ENCODE peak calls at places on chromosome 4, in five cellular contexts. One of them, this sample, is unnamed.

GRCh38 chr4:113455081-113455480 is 306.5 kb downstream of the CAMK2D start:
- DNase-seq in A549: no peak
- DNase-seq in GM12878: no peak
- DNase-seq in HepG2: no peak
- DNase-seq in K562: no peak
- DNase-seq in this sample: no peak

GRCh38 chr4:120395746-120396145 is 329.1 kb upstream of the MAD2L1 start:
- DNase-seq in A549: no peak
- DNase-seq in GM12878: no peak
- DNase-seq in HepG2: no peak
- DNase-seq in K562: no peak
- DNase-seq in this sample: no peak

GRCh38 chr4:99921174-99921573 is 25.2 kb downstream of the DNAJB14 start:
- DNase-seq in A549: no peak
- DNase-seq in GM12878: no peak
- DNase-seq in HepG2: no peak
- DNase-seq in K562: no peak
- DNase-seq in this sample: no peak

GRCh38 chr4:187302456-187302855 is 578.8 kb upstream of the FAT1 start:
- DNase-seq in A549: no peak
- DNase-seq in GM12878: no peak
- DNase-seq in HepG2: no peak
- DNase-seq in K562: no peak
- DNase-seq in this sample: no peak

GRCh38 chr4:186920486-186920885 is 196.8 kb upstream of the FAT1 start:
- DNase-seq in A549: no peak
- DNase-seq in GM12878: no peak
- DNase-seq in HepG2: no peak
- DNase-seq in K562: no peak
- DNase-seq in this sample: no peak

GRCh38 chr4:148651991-148652390 is 209.8 kb upstream of the NR3C2 start:
- DNase-seq in A549: no peak
- DNase-seq in GM12878: no peak
- DNase-seq in HepG2: no peak
- DNase-seq in K562: no peak
- DNase-seq in this sample: peak

GRCh38 chr4:20520901-20521300 is 179.4 kb upstream of the PACRGL start:
- DNase-seq in A549: no peak
- DNase-seq in GM12878: no peak
- DNase-seq in HepG2: no peak
- DNase-seq in K562: no peak
- DNase-seq in this sample: no peak

GRCh38 chr4:116143221-116143620 is 942.2 kb downstream of the TRAM1L1 start:
- DNase-seq in A549: no peak
- DNase-seq in GM12878: no peak
- DNase-seq in HepG2: no peak
- DNase-seq in K562: no peak
- DNase-seq in this sample: no peak

GRCh38 chr4:140989944-140990343 is 143.3 kb downstream of the RNF150 start:
- DNase-seq in A549: no peak
- DNase-seq in GM12878: no peak
- DNase-seq in HepG2: no peak
- DNase-seq in K562: no peak
- DNase-seq in this sample: no peak

GRCh38 chr4:769511-769910 is 56.4 kb downstream of the CPLX1 start:
- DNase-seq in A549: no peak
- DNase-seq in GM12878: no peak
- DNase-seq in HepG2: no peak
- DNase-seq in K562: no peak
- DNase-seq in this sample: no peak

GRCh38 chr4:99468891-99469290 is 33.7 kb upstream of the ADH7 start:
- DNase-seq in A549: no peak
- DNase-seq in GM12878: no peak
- DNase-seq in HepG2: no peak
- DNase-seq in K562: no peak
- DNase-seq in this sample: no peak

GRCh38 chr4:175947117-175947722 is 118.4 kb upstream of the WDR17 start:
- DNase-seq in A549: no peak
- DNase-seq in GM12878: no peak
- DNase-seq in HepG2: peak
- DNase-seq in K562: no peak
- DNase-seq in this sample: peak

GRCh38 chr4:184937745-184938144 is 80.5 kb upstream of the HELT start:
- DNase-seq in A549: no peak
- DNase-seq in GM12878: no peak
- DNase-seq in HepG2: no peak
- DNase-seq in K562: no peak
- DNase-seq in this sample: peak

GRCh38 chr4:125951275-125951887 is 636.6 kb downstream of the FAT4 start:
- DNase-seq in A549: no peak
- DNase-seq in GM12878: no peak
- DNase-seq in HepG2: no peak
- DNase-seq in K562: no peak
- DNase-seq in this sample: no peak

GRCh38 chr4:144667500-144667899 is 21.5 kb downstream of the HHIP start:
- DNase-seq in A549: no peak
- DNase-seq in GM12878: no peak
- DNase-seq in HepG2: no peak
- DNase-seq in K562: no peak
- DNase-seq in this sample: no peak

GRCh38 chr4:21884615-21885014 is 64.0 kb downstream of the KCNIP4 start:
- DNase-seq in A549: no peak
- DNase-seq in GM12878: no peak
- DNase-seq in HepG2: no peak
- DNase-seq in K562: no peak
- DNase-seq in this sample: no peak

GRCh38 chr4:155807021-155807420 is 48.2 kb downstream of the GUCY1B1 start:
- DNase-seq in A549: no peak
- DNase-seq in GM12878: no peak
- DNase-seq in HepG2: no peak
- DNase-seq in K562: no peak
- DNase-seq in this sample: no peak

GRCh38 chr4:41321216-41321945 is 64.7 kb downstream of the UCHL1 start:
- DNase-seq in A549: no peak
- DNase-seq in GM12878: no peak
- DNase-seq in HepG2: no peak
- DNase-seq in K562: no peak
- DNase-seq in this sample: no peak

GRCh38 chr4:41318839-41319530 is 62.3 kb downstream of the UCHL1 start:
- DNase-seq in A549: peak
- DNase-seq in GM12878: no peak
- DNase-seq in HepG2: peak
- DNase-seq in K562: no peak
- DNase-seq in this sample: no peak

GRCh38 chr4:41320278-41320677 is 63.5 kb downstream of the UCHL1 start:
- DNase-seq in A549: no peak
- DNase-seq in GM12878: no peak
- DNase-seq in HepG2: no peak
- DNase-seq in K562: no peak
- DNase-seq in this sample: no peak

GRCh38 chr4:41320786-41321185 is 64.1 kb downstream of the UCHL1 start:
- DNase-seq in A549: no peak
- DNase-seq in GM12878: no peak
- DNase-seq in HepG2: no peak
- DNase-seq in K562: no peak
- DNase-seq in this sample: no peak

GRCh38 chr4:41319553-41319952 is 62.8 kb downstream of the UCHL1 start:
- DNase-seq in A549: peak
- DNase-seq in GM12878: no peak
- DNase-seq in HepG2: peak
- DNase-seq in K562: no peak
- DNase-seq in this sample: no peak
- TF ChIP-seq JUNB in A549: peak
- TF ChIP-seq JUNB in GM12878: no peak
- TF ChIP-seq JUNB in HepG2: no peak
- TF ChIP-seq JUNB in K562: no peak
- TF ChIP-seq JUNB in this sample: no peak

GRCh38 chr4:89509708-89510269 is 202.2 kb upstream of the GPRIN3 start:
- DNase-seq in A549: no peak
- DNase-seq in GM12878: peak
- DNase-seq in HepG2: no peak
- DNase-seq in K562: no peak
- DNase-seq in this sample: no peak

GRCh38 chr4:89511776-89512175 is 204.2 kb upstream of the GPRIN3 start:
- DNase-seq in A549: no peak
- DNase-seq in GM12878: no peak
- DNase-seq in HepG2: no peak
- DNase-seq in K562: no peak
- DNase-seq in this sample: peak

DNA sequence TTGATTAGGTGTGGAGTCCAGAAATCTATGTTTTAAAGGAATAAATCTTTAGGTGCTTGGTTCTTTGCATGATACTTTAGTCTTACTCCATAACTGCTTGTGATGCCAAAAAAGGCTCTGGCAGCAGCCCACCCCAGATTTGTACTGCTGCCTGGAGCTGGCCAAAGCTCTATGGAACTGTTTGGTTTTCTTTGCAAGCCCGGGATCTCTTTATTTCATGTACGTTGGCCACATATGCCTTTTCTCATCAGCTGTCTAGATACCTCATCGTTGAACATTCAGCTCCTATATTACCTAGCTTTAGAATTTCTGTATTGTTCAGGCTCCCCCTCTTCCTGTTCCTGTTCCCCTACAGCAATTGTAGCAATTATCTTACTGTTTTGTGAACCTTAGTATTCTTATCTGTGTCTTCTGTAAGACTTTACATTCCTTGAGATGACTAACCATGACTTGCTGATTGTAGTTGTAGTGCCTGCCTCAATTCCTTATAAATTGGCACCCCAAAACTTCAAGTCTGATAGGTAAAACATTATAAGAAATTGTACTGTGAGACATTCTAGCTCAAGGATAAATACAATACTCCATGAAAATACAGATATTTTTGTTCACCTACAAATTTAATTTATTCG is 199.4 kb upstream of the GPRIN3 start:
- DNase-seq in A549: no peak
- DNase-seq in GM12878: no peak
- DNase-seq in HepG2: no peak
- DNase-seq in K562: no peak
- DNase-seq in this sample: no peak
- TF ChIP-seq JUNB in A549: no peak
- TF ChIP-seq JUNB in GM12878: no peak
- TF ChIP-seq JUNB in HepG2: no peak
- TF ChIP-seq JUNB in K562: no peak
- TF ChIP-seq JUNB in this sample: no peak

GRCh38 chr4:153327247-153327646 is 17.2 kb upstream of the MND1 start:
- DNase-seq in A549: no peak
- DNase-seq in GM12878: no peak
- DNase-seq in HepG2: no peak
- DNase-seq in K562: no peak
- DNase-seq in this sample: no peak

GRCh38 chr4:153322791-153323190 is 21.7 kb upstream of the MND1 start:
- DNase-seq in A549: no peak
- DNase-seq in GM12878: no peak
- DNase-seq in HepG2: no peak
- DNase-seq in K562: no peak
- DNase-seq in this sample: no peak

GRCh38 chr4:153326513-153326912 is 18.0 kb upstream of the MND1 start:
- DNase-seq in A549: no peak
- DNase-seq in GM12878: no peak
- DNase-seq in HepG2: no peak
- DNase-seq in K562: no peak
- DNase-seq in this sample: no peak
- TF ChIP-seq JUNB in A549: no peak
- TF ChIP-seq JUNB in GM12878: no peak
- TF ChIP-seq JUNB in HepG2: no peak
- TF ChIP-seq JUNB in K562: no peak
- TF ChIP-seq JUNB in this sample: no peak

GRCh38 chr4:7717161-7717560 is 222.5 kb downstream of the AFAP1 start:
- DNase-seq in A549: no peak
- DNase-seq in GM12878: no peak
- DNase-seq in HepG2: no peak
- DNase-seq in K562: no peak
- DNase-seq in this sample: no peak

GRCh38 chr4:7717946-7718490 is 221.6 kb downstream of the AFAP1 start:
- DNase-seq in A549: no peak
- DNase-seq in GM12878: no peak
- DNase-seq in HepG2: no peak
- DNase-seq in K562: no peak
- DNase-seq in this sample: no peak

GRCh38 chr4:7721984-7722551 is 217.6 kb downstream of the AFAP1 start:
- DNase-seq in A549: no peak
- DNase-seq in GM12878: no peak
- DNase-seq in HepG2: no peak
- DNase-seq in K562: peak
- DNase-seq in this sample: no peak

GRCh38 chr4:7722716-7723115 is 216.9 kb downstream of the AFAP1 start:
- DNase-seq in A549: no peak
- DNase-seq in GM12878: no peak
- DNase-seq in HepG2: no peak
- DNase-seq in K562: no peak
- DNase-seq in this sample: no peak

DNA sequence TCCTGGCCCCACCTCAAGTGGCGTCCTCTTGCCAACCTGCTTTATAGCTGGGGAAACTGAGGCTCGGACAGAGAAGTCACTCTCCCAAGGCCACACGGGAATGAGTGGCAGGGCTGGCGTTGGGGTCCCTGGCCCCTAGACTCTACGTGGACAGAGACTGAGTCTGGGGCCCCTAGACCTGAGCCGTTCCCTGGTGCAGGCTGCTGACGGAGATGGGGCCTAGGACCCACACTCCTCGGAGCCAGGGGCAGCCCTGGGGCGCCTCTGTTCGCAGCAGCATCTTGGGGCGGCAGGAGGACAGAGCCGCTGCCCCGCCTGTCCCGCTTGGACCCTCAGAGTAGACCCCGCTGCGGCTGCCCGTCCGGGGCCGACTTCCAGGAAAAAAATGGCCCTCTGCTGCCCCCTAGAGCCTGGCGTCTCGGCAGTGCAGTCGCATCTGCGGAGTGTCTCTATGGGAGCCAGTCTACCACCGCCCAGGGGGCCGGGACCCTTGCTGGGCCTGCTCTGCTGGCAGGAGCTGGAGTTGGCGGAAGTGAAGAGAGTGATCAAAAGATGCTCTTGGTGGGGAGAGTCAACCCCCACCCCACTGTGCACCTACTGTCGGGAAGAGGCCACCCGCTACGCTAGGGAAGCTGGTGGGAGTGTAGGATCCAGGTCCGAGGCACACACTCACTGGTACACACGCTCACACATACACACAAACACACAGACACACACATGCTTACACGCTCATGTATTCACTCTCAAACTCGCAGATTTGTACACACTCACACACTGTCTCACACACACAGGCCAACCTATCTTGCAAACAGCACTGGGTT is 220.1 kb downstream of the AFAP1 start:
- DNase-seq in A549: peak
- DNase-seq in GM12878: no peak
- DNase-seq in HepG2: peak
- DNase-seq in K562: peak
- DNase-seq in this sample: peak
- TF ChIP-seq JUNB in A549: no peak
- TF ChIP-seq JUNB in GM12878: no peak
- TF ChIP-seq JUNB in HepG2: no peak
- TF ChIP-seq JUNB in K562: no peak
- TF ChIP-seq JUNB in this sample: no peak

This sample was measured in GM23338.